ENCODE peak calls at places on chromosomes 4 and X, in seven cellular contexts. E is upper lobe of right lung, J is endodermal cell, B is SK-N-SH, C is cardiac muscle cell, O is psoas muscle, N is colonic mucosa. X is an unnamed sample.

GRCh38 chrX:22276781-22277180 is 4.1 kb downstream of the CBLL2 start:
- DNase-seq in E (no peak), J (no peak), B (no peak), C (no peak), O (no peak), N (no peak), X (no peak)

GRCh38 chr4:62003695-62004094 is 803.6 kb downstream of the ADGRL3 start:
- DNase-seq in E (no peak), J (no peak), B (no peak), C (no peak), O (no peak), N (no peak), X (no peak)

GRCh38 chrX:38142598-38142997 is 78.1 kb downstream of the SRPX start:
- DNase-seq in E (no peak), J (no peak), B (no peak), C (no peak), O (no peak), N (no peak), X (no peak)

GRCh38 chr4:7518871-7519637 is 84.3 kb upstream of the PSAPL1 start:
- DNase-seq in E (no peak), J (no peak), B (peak; percentile 84), C (no peak), O (no peak), N (no peak), X (no peak)

GRCh38 chr4:168150651-168151050 is 58.3 kb downstream of the ANXA10 start:
- DNase-seq in E (no peak), J (no peak), B (no peak), C (no peak), O (no peak), N (no peak), X (no peak)

GRCh38 chrX:129733335-129733734 is 5.4 kb upstream of the XPNPEP2 start:
- DNase-seq in E (no peak), J (peak; percentile 13), B (no peak), C (no peak), O (no peak), N (no peak), X (no peak)

GRCh38 chr4:105414316-105414715 is 59.5 kb downstream of the PPA2 start:
- DNase-seq in E (no peak), J (peak; percentile 45), B (no peak), C (no peak), O (no peak), N (no peak), X (no peak)

GRCh38 chr4:77595361-77595973 is 10.2 kb upstream of the CXCL13 start:
- DNase-seq in E (no peak), J (no peak), B (no peak), C (no peak), O (no peak), N (no peak), X (no peak)

GRCh38 chr4:74934016-74934821 is 1.3 kb downstream of the PARM1 start:
- DNase-seq in E (peak; percentile 83), J (peak; percentile 75), B (peak; percentile 7), C (peak; percentile 61), O (peak; percentile 17), N (peak; percentile 65), X (no peak)

GRCh38 chr4:39118034-39118658 is 56.1 kb downstream of the KLHL5 start:
- DNase-seq in E (no peak), J (no peak), B (no peak), C (no peak), O (no peak), N (no peak), X (no peak)

GRCh38 chrX:37993857-37994619 is 12.3 kb upstream of the SYTL5 start:
- DNase-seq in E (peak; percentile 68), J (peak; percentile 75), B (no peak), C (no peak), O (no peak), N (peak; percentile 72), X (no peak)

GRCh38 chrX:20438871-20439526 is 172.3 kb upstream of the RPS6KA3 start:
- DNase-seq in E (no peak), J (no peak), B (peak; percentile 7), C (no peak), O (no peak), N (no peak), X (no peak)

GRCh38 chr4:167233523-167234387 is 539 bp downstream of the SPOCK3 start:
- DNase-seq in E (peak; percentile 57), J (peak; percentile 69), B (peak; percentile 51), C (peak; percentile 24), O (no peak), N (no peak), X (no peak)

GRCh38 chr4:88792268-88792781 is 94.7 kb upstream of the NAP1L5 start:
- DNase-seq in E (no peak), J (no peak), B (no peak), C (no peak), O (no peak), N (no peak), X (no peak)

GRCh38 chrX:140918398-140919043 is 83.9 kb upstream of the SPANXB1 start:
- DNase-seq in E (no peak), J (peak; percentile 83), B (peak; percentile 36), C (peak; percentile 55), O (no peak), N (no peak), X (peak; percentile 22)

GRCh38 chr4:141350122-141350904 is 129.6 kb downstream of the ZNF330 start:
- DNase-seq in E (peak; percentile 37), J (no peak), B (no peak), C (no peak), O (no peak), N (peak; percentile 87), X (no peak)

GRCh38 chr4:10102981-10103330 is 13.6 kb downstream of the WDR1 start:
- DNase-seq in E (no peak), J (no peak), B (no peak), C (no peak), O (no peak), N (no peak), X (no peak)
- H3K27ac ChIP-seq in E (no peak overlapping the region), J (peak overlapping the region; percentile 69), B (no peak overlapping the region), C (peak overlapping the region; percentile 88), O (peak overlapping the region; percentile 99), N (no peak overlapping the region), X (no peak overlapping the region)

DNA sequence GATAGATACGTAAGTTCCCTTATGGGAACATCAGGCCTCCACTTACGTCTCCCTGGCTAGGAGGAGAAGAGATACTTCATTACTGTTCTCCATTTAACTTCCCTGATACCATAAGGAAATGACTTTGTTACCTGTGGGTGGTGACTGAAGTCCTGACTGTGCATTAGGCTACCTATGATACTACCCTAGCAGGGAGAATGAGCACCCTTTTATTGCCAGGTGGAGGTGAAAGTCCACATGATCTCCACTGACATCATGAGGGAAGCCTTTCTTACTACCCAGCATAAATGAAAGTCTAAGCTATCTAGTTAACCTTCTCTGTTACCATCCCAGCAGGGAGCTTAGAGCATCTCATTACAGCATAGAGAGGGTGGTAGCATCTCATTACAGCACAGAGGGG is 24.4 kb upstream of the LAMTOR3 start:
- DNase-seq in E (no peak), J (no peak), B (no peak), C (no peak), O (no peak), N (peak; percentile 78), X (no peak)
- H3K36me3 ChIP-seq in E (peaks cover 49% of the 10 kb centered on the region), J (peaks cover 63% of the 10 kb centered on the region), B (peaks cover 63% of the 10 kb centered on the region), C (peaks cover 30% of the 10 kb centered on the region), O (peaks cover 49% of the 10 kb centered on the region), N (no peaks in the 10 kb centered on the region), X (peaks cover 51% of the 10 kb centered on the region)

DNA sequence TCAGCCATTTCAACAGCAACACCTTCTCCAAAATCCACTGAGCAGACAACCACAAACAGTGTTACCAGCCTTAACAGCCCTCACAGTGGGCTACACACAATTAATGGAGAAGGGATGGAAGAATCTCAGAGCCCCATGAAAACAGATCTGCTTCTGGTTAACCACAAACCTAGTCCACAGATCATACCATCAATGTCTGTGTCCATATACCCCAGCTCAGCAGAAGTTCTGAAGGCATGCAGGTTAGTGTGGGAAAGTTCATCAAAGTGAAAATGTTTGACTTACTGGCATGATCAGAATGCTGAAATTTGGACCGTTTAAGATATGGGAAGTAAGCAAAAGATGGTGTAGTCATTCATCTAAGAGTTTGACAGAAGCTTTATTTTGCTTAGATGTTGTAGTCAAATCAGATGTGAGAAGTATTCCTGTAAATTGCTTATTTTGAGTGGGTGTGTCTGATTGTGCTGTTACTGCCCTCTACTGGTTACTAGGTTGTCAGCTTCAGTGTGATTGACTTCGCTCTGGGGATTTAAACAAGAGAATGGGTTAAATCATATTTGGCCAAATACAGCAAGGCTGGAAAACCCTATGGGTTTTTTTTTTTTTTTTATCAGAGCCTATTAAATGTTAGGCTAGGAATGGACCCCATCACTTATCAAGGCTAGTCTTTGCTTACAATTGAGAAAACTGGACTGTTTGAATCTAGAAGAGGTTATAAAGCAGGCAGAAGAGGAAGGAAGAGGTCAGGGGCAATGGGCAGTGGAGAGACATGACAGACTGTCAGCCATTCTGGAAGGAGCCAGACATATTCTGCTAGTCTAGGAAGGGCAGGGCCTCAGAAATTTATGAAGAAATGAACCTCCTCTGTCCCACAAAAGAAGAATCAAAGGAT is 130.3 kb downstream of the DIPK2B start:
- DNase-seq in E (no peak), J (no peak), B (peak; percentile 36), C (peak; percentile 29), O (no peak), N (peak; percentile 41), X (peak; percentile 42)
- H3K27ac ChIP-seq in E (no peak overlapping the region), J (no peak overlapping the region), B (peak overlapping the region; percentile 11), C (peak overlapping the region; percentile 20), O (no peak overlapping the region), N (no peak overlapping the region), X (no peak overlapping the region)

GRCh38 chrX:154437398-154437752 is 421 bp downstream of the GDI1 start:
- DNase-seq in E (no peak), J (no peak), B (peak; percentile 73), C (no peak), O (no peak), N (no peak), X (no peak)

GRCh38 chrX:154437971-154438893 is 1.3 kb downstream of the GDI1 start:
- DNase-seq in E (no peak), J (no peak), B (no peak), C (no peak), O (no peak), N (no peak), X (no peak)

GRCh38 chrX:154435171-154435733 is 1.7 kb upstream of the GDI1 start:
- DNase-seq in E (no peak), J (no peak), B (no peak), C (no peak), O (no peak), N (no peak), X (no peak)

GRCh38 chrX:154436290-154436596 is 711 bp upstream of the GDI1 start:
- DNase-seq in E (no peak), J (no peak), B (no peak), C (no peak), O (no peak), N (no peak), X (no peak)

DNA sequence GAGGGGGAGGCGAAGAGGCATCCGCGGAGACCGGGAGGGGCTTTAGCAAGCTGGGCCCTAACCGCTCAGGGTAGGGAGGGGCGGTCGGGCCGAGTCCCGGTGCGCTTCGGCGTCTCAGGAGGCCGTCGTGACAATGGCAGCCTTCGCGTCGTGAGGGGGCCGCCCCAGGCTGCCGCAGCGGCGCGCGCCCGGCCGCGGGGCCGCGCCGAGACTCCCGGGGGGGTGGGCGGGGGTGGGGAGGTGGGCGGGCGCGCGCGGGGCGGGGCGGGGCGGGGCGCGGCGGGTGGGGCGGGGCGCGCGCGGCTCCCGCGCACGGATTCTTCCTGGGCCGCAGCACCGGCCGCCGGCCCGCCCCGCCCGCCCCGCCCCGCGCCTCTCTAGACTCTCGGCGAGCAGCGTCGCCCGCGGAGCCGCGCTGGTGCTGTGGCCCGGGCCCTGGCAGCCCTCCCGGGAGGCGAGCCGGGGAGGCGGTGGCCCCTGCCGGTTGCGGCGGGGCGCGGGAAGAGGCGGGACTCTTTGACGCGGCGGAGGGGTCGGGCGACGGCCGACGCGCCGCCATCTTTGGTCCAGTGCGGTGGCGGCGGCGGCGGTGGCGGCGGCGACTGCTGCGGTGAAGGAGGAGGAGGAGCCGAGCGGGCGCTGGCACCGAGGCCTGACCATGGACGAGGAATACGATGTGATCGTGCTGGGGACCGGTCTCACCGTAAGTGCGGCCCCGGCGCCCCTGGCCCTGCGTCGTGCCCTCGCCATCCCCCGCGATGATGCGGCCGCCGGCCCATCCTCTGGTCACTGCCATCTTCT is at the start of gene GDI1:
- DNase-seq in E (peak; percentile 82), J (peak; percentile 76), B (peak; percentile 91), C (peak; percentile 61), O (peak; percentile 67), N (no peak), X (no peak)
- H3K36me3 ChIP-seq in E (peaks cover 27% of the 10 kb centered on the region), J (peaks cover 15% of the 10 kb centered on the region), B (peaks cover 21% of the 10 kb centered on the region), C (no peaks in the 10 kb centered on the region), O (peaks cover 29% of the 10 kb centered on the region), N (no peaks in the 10 kb centered on the region), X (no peaks in the 10 kb centered on the region)